ENCODE peak calls at places on chromosomes 3 and 15, in six cellular contexts. H is fibroblast of lung, V is body of pancreas, S is A549, J is endothelial cell, L is epithelial cell of esophagus. X is an unnamed sample.

GRCh38 chr3:120462409-120462959 is 11.7 kb upstream of the FSTL1 start:
- DNase-seq in H (no peak), V (no peak), S (no peak), J (no peak), L (no peak), X (no peak)

GRCh38 chr15:58526647-58527192 is 94.9 kb downstream of the LIPC start:
- DNase-seq in H (no peak), V (no peak), S (no peak), J (no peak), L (no peak), X (no peak)

GRCh38 chr15:33623010-33623409 is 312.2 kb downstream of the RYR3 start:
- DNase-seq in H (no peak), V (no peak), S (no peak), J (no peak), L (no peak), X (no peak)

GRCh38 chr3:29789686-29790085 is 508.8 kb downstream of the RBMS3 start:
- DNase-seq in H (peak), V (no peak), S (no peak), J (no peak), L (no peak), X (no peak)

GRCh38 chr3:165635791-165636681 is 201.2 kb downstream of the BCHE start:
- DNase-seq in H (peak), V (no peak), S (no peak), J (no peak), L (no peak), X (peak)

GRCh38 chr3:56919797-56920195 is 118.0 kb upstream of the ARHGEF3 start:
- DNase-seq in H (no peak), V (no peak), S (no peak), J (no peak), L (no peak), X (no peak)

GRCh38 chr3:195558602-195559001 is 15.5 kb upstream of the PPP1R2 start:
- DNase-seq in H (no peak), V (peak), S (peak), J (peak), L (peak), X (no peak)

GRCh38 chr3:67384790-67385397 is 269.5 kb downstream of the SUCLG2 start:
- DNase-seq in H (peak), V (peak), S (peak), J (peak), L (peak), X (peak)

GRCh38 chr3:37320276-37320675 is 145.9 kb upstream of the LRRFIP2 start:
- DNase-seq in H (no peak), V (no peak), S (no peak), J (no peak), L (no peak), X (no peak)

GRCh38 chr15:48622227-48622626 is 23.3 kb downstream of the FBN1 start:
- DNase-seq in H (no peak), V (no peak), S (no peak), J (no peak), L (no peak), X (no peak)

GRCh38 chr3:48516571-48516970 is 12.6 kb upstream of the SHISA5 start:
- DNase-seq in H (no peak), V (no peak), S (no peak), J (no peak), L (no peak), X (no peak)

GRCh38 chr15:68303134-68303533 is 25.6 kb downstream of the FEM1B start:
- DNase-seq in H (no peak), V (no peak), S (no peak), J (no peak), L (no peak), X (no peak)

GRCh38 chr15:68302729-68303128 is 25.2 kb downstream of the FEM1B start:
- DNase-seq in H (no peak), V (no peak), S (no peak), J (no peak), L (no peak), X (no peak)

GRCh38 chr15:68305420-68305871 is 27.9 kb downstream of the FEM1B start:
- DNase-seq in H (no peak), V (no peak), S (no peak), J (no peak), L (peak), X (no peak)

GRCh38 chr15:68303560-68304436 is 26.3 kb downstream of the FEM1B start:
- DNase-seq in H (no peak), V (no peak), S (peak), J (no peak), L (no peak), X (no peak)

DNA sequence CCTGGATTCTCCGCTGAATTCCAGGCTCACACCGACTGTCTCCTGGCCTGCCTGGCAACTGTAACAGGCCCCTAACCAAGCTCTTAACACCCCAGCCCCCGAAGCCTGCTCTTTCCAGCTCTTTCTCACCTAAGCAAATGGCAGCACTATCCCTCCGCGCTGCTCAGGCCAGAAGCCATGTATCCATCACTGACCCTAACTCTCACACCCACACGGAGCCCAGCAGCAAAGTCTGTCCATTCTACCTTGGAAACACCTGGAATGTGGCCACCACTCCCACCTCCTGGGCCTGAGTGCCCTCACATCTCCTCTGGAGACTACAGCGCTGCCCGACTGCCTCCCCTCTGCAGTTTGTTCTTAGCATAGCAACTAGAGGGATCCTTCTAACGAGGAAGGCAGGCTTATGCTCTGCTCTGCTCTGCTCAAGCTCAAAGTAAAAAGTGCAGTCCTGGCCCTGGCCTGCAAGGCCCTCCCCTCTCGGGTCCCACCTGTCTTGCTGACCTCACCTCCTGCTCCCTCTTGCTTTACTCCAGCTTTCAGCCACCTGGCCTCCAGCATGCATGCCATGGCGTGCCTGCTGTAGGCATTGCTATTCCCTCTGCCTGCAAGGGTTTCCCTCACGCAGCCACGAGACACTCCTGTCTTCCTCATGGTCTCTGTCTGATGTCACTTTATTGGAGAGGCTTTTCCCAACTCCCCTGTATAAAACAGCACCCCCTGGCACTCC is 27.2 kb downstream of the FEM1B start:
- DNase-seq in H (no peak), V (no peak), S (no peak), J (no peak), L (peak), X (no peak)
- TF ChIP-seq CTCF in H (no peak), V (no peak), S (no peak), J (no peak), L (peak), X (no peak)

GRCh38 chr15:90892498-90893174 is 8.3 kb downstream of the FES start:
- DNase-seq in H (no peak), V (no peak), S (no peak), J (no peak), L (no peak), X (no peak)

GRCh38 chr15:90893175-90894090 is 9.1 kb downstream of the FES start:
- DNase-seq in H (no peak), V (no peak), S (peak), J (no peak), L (no peak), X (no peak)

GRCh38 chr15:90892023-90892422 is 7.7 kb downstream of the FES start:
- DNase-seq in H (no peak), V (no peak), S (no peak), J (no peak), L (no peak), X (no peak)

GRCh38 chr15:90891346-90891949 is 7.1 kb downstream of the FES start:
- DNase-seq in H (no peak), V (no peak), S (no peak), J (no peak), L (no peak), X (no peak)

GRCh38 chr15:90895571-90896117 is 7.5 kb upstream of the MAN2A2 start:
- DNase-seq in H (no peak), V (no peak), S (peak), J (no peak), L (no peak), X (no peak)
- TF ChIP-seq CTCF in H (no peak), V (no peak), S (no peak), J (no peak), L (no peak), X (peak)

DNA sequence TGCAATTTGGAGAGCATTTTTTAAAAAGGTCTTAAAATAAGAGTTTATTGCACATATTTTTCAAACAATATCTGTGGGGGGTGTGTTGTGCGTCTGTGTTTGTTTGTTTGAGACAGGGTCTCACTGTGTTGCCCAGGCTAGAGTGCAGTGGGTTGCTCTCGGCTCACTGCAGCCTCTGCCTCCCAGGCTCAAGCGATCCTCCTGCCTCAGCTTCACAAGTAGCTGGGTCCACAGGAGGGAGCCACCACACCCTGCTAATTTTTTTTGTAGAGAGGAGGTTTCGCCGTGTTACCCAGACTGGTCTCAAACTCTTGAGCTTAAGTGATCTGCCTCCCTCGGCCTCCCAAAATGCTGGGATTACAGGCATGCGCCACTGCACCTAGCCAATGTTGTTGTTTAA is 2.7 kb downstream of the MLF1 start:
- DNase-seq in H (no peak), V (no peak), S (peak), J (no peak), L (no peak), X (no peak)
- TF ChIP-seq CTCF in H (no peak), V (no peak), S (no peak), J (no peak), L (no peak), X (no peak)

DNA sequence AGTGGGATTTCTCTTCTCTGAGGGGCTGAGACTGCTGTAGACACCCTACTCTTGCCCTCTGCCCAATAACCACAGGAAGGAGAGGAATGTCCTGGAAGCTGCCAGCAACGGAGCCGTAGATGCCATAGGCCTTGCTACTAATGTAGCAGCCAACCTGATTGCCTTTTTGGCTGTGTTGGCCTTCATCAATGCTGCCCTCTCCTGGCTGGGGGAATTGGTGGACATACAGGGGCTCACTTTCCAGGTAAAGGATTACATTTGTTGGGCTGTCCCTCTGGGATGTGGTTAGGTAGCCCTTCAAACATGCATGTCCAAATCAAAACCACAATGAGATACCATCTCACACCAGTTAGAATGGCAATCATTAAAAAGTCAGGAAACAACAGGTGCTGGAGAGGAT is 16.1 kb downstream of the SLC28A2 start:
- DNase-seq in H (no peak), V (peak), S (peak), J (no peak), L (peak), X (no peak)
- TF ChIP-seq CTCF in H (no peak), V (no peak), S (no peak), J (no peak), L (peak), X (no peak)

GRCh38 chr3:193592841-193593665 is at the start of gene OPA1:
- DNase-seq in H (peak), V (peak), S (peak), J (peak), L (peak), X (peak)
- TF ChIP-seq CTCF in H (peak), V (no peak), S (no peak), J (no peak), L (peak), X (peak)

DNA sequence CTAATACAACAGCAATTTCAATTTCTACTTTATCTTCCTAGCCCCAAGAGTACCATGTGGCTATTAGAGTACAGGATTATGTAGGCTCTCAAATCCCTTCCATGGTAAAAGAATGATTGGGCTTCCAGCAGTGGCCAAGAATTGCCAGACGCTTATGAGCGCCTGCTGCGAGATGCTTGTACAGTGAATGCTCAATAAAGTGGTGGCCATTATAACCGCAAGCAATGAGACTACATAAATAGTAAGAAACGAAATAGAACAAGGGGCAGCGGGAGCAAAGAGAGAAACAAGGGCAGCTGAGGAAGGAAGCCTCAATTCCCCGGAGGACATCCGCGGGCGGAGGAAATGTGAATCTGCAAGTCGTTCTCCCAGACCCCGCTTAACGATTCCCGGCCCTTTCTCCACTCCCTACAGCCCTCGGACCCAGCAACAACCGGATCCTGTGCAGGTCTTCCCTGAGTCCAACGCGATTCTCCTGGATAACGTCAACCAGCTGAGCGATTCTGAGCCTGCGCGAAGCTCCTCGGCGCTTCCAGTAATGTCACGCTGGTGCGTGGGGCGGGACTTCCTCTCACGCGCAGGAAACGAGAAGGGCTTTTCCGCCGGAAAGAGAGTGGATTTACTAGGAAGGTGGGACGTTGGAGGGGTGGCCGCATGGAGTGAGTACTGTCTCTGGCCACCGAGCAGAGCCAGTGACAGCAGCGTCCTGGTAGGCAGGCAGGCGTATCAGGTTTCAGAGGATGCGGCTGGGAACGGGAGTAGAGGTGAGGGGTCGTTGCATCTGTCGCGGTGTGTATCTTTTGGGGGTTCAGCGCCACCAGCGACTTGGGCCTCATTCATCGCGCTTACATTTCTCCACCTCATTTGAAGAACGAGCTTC is 40.5 kb upstream of the AP3B2 start:
- DNase-seq in H (peak), V (peak), S (peak), J (peak), L (peak), X (peak)
- TF ChIP-seq CTCF in H (no peak), V (no peak), S (no peak), J (no peak), L (no peak), X (peak)

GRCh38 chr15:73986776-73987056 is 5.4 kb downstream of the STOML1 start:
- DNase-seq in H (no peak), V (no peak), S (no peak), J (no peak), L (no peak), X (no peak)
- TF ChIP-seq CTCF in H (no peak), V (no peak), S (no peak), J (no peak), L (no peak), X (no peak)

GRCh38 chr3:19046440-19046839 is 101.9 kb upstream of the KCNH8 start:
- DNase-seq in H (no peak), V (no peak), S (peak), J (no peak), L (no peak), X (no peak)
- TF ChIP-seq CTCF in H (no peak), V (no peak), S (peak), J (no peak), L (no peak), X (no peak)

DNA sequence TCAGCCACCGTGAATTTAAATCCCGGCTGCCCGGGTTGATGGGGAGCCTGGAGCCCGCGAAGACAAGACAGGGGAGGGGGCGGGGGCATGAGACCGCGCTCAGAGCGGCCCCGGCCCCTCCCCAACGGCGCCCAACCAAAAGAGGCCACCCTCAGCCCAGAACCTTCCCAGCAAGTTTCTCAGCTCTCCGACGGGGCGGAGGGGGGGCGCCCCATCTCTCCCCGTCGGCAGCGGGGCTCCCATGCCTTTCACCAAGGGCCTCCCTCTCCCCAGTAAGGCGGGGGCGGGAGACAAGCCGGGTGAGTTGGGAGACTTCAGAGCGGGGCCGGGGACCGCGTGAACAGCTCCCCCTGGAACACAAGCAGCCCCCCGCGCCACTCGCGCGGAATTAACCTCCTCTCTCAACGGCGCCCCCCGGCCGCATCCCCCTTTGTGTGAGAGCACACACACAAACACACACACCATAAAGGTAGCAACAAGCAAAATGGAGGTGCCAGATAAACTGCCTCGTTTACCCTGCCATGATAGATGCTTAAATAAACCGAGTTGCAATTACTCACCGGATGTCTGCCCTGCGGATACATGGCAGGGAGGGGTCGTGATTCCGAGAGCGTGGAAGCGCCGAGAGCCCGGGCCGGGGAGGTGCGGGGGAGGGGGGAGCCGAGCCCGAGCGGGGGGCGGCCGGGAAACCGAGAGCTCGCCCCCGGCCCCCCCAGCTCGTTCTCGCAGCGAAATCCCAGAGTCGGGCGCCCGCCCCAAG is 1.3 kb downstream of the TLE3 start:
- DNase-seq in H (peak), V (peak), S (peak), J (peak), L (peak), X (peak)
- TF ChIP-seq CTCF in H (no peak), V (no peak), S (no peak), J (no peak), L (no peak), X (no peak)